ENCODE peak calls at places on chromosomes 13 and 19, in five cellular contexts. Y is right cardiac atrium, V is psoas muscle, R is heart right ventricle, K is neural progenitor cell. N is an unnamed sample.

GRCh38 chr13:39900106-39900750 is 244.8 kb downstream of the COG6 start:
- DNase-seq in Y (no peak), V (no peak), R (no peak), K (no peak), N (no peak)

GRCh38 chr13:79442221-79442620 is 36.2 kb upstream of the RBM26 start:
- DNase-seq in Y (no peak), V (no peak), R (no peak), K (no peak), N (no peak)

GRCh38 chr13:34151885-34152284 is 333.9 kb downstream of the RFC3 start:
- DNase-seq in Y (no peak), V (no peak), R (no peak), K (peak), N (no peak)

GRCh38 chr13:103517768-103518102 is 451.5 kb upstream of the SLC10A2 start:
- DNase-seq in Y (no peak), V (no peak), R (no peak), K (no peak), N (no peak)

GRCh38 chr19:18939922-18940775 is 868 bp downstream of the HOMER3 start:
- DNase-seq in Y (peak), V (peak), R (peak), K (peak), N (peak)

GRCh38 chr13:66899955-66900354 is 330.2 kb downstream of the PCDH9 start:
- DNase-seq in Y (no peak), V (no peak), R (no peak), K (no peak), N (no peak)

GRCh38 chr13:96297360-96297759 is 207.5 kb downstream of the HS6ST3 start:
- DNase-seq in Y (no peak), V (no peak), R (no peak), K (peak), N (no peak)

GRCh38 chr13:100673831-100674362 is 698 bp downstream of the TMTC4 start:
- DNase-seq in Y (peak), V (peak), R (peak), K (no peak), N (peak)

GRCh38 chr19:4738734-4739133 is 15.1 kb upstream of the DPP9 start:
- DNase-seq in Y (no peak), V (peak), R (no peak), K (no peak), N (no peak)

GRCh38 chr13:98372886-98373285 is 195.8 kb upstream of the RNF113B start:
- DNase-seq in Y (no peak), V (no peak), R (no peak), K (no peak), N (no peak)

GRCh38 chr19:8363803-8364771 is at the start of gene ANGPTL4:
- DNase-seq in Y (peak), V (peak), R (peak), K (peak), N (peak)

GRCh38 chr13:98541211-98541610 is 35.7 kb downstream of the STK24 start:
- DNase-seq in Y (no peak), V (no peak), R (no peak), K (no peak), N (no peak)

DNA sequence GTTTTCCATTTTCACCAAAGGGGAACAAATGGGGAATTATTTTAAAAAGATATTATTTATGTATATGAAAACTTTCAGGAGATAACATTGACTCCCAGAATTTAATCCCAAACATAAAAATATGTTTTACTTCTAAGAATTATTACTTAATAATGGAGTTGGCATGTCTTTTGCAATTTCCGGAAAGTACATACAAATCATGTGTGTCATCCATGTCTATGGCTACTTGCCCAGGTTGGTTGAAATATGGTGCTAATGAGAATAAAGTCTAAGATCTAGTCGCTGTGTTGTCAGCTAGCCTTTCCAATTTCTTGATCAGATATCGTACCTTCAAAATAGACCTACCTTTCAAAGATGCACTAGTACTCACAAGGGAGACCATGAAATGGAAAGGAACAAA is 1003.2 kb upstream of the PCDH20 start:
- DNase-seq in Y (no peak), V (no peak), R (no peak), K (no peak), N (no peak)
- H3K4me3 ChIP-seq in Y (no peak), V (no peak), R (no peak), K (no peak), N (no peak)

DNA sequence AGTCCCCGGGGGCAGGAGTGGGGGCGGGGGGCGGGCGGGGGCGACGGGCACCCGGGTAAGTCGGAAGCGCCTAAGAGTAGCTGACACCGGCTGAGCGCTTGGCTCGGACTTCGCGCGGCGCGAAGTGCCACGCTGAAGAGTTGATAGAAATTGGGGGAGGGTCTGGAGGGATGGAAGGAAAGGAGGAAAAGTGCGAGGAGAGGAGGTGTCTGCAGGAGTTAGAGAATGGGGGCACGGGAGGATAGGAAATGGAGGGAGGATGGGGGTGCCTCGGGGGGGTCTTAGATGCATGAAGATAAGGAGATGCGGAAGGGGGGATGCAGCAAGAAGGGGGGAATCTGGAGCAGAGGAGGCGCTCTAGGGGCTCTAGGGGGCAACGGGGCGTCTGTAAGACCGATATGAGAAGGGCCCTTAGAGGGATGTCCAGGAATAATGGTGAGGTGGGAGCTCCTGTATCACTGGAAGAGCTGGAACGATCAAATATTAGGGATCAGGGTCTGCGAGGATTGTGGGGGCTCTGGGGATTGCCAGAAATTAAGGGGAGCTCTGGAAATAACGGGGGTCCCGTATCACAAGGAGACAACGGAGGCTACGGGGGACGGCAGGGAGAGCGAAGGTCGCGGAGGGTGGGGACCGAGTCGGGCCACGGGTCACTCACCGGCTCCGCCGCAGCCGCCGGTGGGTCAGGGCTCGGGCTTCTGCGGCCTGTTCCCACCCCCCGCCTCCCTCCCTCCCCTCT is at the start of gene MYPOP:
- DNase-seq in Y (no peak), V (no peak), R (no peak), K (peak), N (no peak)
- H3K27ac ChIP-seq in Y (peak), V (peak), R (peak), K (no peak), N (peak)

GRCh38 chr19:10228393-10228792 is 2.7 kb downstream of the S1PR2 start:
- DNase-seq in Y (no peak), V (no peak), R (no peak), K (no peak), N (no peak)

GRCh38 chr19:10230155-10230903 is 802 bp downstream of the S1PR2 start:
- DNase-seq in Y (peak), V (peak), R (peak), K (peak), N (peak)

GRCh38 chr19:10231624-10232228 is 595 bp upstream of the S1PR2 start:
- DNase-seq in Y (no peak), V (no peak), R (no peak), K (no peak), N (no peak)

GRCh38 chr19:10228925-10229324 is 2.2 kb downstream of the S1PR2 start:
- DNase-seq in Y (no peak), V (no peak), R (no peak), K (peak), N (no peak)

DNA sequence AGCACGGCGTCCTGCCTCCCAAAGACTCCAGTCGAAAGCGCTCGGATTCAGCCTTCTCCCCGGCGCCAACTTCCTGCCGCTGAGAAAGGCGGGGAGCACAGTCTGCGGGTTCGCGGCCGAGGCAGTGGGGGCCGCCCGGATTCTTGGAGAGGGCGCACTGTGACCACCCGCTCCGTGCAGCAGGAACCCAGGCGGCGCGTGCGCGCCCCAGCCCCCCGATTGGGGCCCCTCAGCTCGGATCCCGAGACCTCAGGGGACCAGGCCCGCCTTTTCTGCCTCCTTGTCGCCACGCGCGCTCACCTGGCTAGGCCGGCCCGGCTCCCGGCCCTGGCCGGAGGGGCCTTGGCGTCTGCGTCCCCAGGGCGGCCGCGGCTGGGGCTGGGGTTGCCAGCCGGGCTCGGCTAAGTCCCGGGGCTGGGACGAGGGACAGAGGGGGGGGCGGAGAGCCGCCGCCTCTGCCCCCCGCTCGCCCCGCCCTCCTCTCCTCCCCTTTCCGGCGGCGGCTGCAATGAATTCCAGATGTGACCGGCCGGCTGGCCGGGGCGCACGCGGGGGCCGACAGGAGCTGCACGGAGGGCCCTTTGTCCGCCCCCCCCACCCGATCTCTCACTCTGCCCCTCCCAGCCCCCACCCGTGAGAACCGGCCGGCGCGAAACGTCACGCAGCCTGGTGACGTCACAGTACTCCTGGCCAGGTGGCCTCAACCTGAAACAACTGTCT is at the start of gene S1PR2:
- DNase-seq in Y (peak), V (peak), R (peak), K (peak), N (peak)
- H3K4me3 ChIP-seq in Y (peak), V (peak), R (peak), K (peak), N (peak)

GRCh38 chr19:49324801-49325491 is at the start of gene SLC6A16:
- DNase-seq in Y (no peak), V (no peak), R (no peak), K (no peak), N (no peak)
- H3K27ac ChIP-seq in Y (no peak), V (no peak), R (no peak), K (no peak), N (no peak)

GRCh38 chr19:1363599-1363998 is 20.1 kb upstream of the NDUFS7 start:
- DNase-seq in Y (no peak), V (no peak), R (no peak), K (no peak), N (no peak)

GRCh38 chr19:1364070-1364719 is 19.5 kb upstream of the NDUFS7 start:
- DNase-seq in Y (no peak), V (no peak), R (no peak), K (no peak), N (no peak)

GRCh38 chr19:1360818-1361461 is 22.8 kb upstream of the NDUFS7 start:
- DNase-seq in Y (peak), V (peak), R (peak), K (peak), N (peak)

GRCh38 chr19:1361601-1362384 is 21.9 kb upstream of the NDUFS7 start:
- DNase-seq in Y (no peak), V (no peak), R (no peak), K (peak), N (no peak)

GRCh38 chr19:1362385-1363257 is 21.1 kb upstream of the NDUFS7 start:
- DNase-seq in Y (no peak), V (no peak), R (no peak), K (no peak), N (no peak)
- H3K4me3 ChIP-seq in Y (no peak), V (no peak), R (no peak), K (no peak), N (no peak)

GRCh38 chr13:32537580-32538233 is 888 bp downstream of the N4BP2L2 start:
- DNase-seq in Y (peak), V (peak), R (peak), K (no peak), N (peak)
- H3K27ac ChIP-seq in Y (peak), V (peak), R (peak), K (peak), N (peak)

GRCh38 chr13:51063909-51064308 is 47.2 kb downstream of the C13orf42 start:
- DNase-seq in Y (no peak), V (no peak), R (no peak), K (no peak), N (no peak)

GRCh38 chr13:51057931-51058330 is 53.1 kb downstream of the C13orf42 start:
- DNase-seq in Y (no peak), V (no peak), R (no peak), K (no peak), N (no peak)

GRCh38 chr13:51057001-51057400 is 54.1 kb downstream of the C13orf42 start:
- DNase-seq in Y (no peak), V (no peak), R (no peak), K (no peak), N (no peak)

DNA sequence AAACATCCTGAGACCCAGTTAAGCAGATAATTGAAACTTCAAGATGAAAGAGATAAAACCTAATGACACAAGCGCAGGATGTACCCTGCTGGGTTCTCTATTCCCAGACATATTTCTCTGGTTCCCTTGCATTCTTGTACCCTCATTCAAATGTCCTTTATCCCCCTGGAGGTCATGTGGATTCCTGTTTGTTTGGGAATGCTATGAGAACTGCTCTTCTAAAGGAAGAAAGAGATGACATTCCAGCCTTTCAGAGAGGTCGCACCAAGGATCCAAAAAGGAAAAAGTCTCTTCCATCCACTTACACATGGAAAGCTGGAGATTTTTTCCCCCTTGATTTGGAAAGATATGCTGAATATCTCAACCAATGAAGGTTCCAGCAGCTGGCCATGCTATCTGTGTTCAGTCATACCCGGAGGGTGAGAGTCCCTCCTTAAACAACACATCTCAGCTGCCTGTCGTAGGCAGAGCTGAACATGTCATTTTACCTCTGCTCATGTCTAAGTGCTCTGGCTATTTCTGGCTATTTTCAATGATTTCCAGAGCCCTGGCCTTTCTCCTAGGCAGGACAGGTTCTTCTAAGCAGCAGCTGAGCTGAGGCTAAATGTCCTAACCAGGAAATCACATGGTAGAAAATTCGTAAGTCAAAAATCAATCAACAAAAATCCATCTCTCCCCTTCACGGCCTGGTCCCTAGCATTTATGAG is 52.5 kb downstream of the C13orf42 start:
- DNase-seq in Y (no peak), V (no peak), R (no peak), K (peak), N (no peak)
- H3K4me3 ChIP-seq in Y (no peak), V (no peak), R (no peak), K (no peak), N (no peak)